ENCODE peak calls at places on chromosomes 12 and 14, in nine cellular contexts. F is neural progenitor cell; G is psoas muscle; P is body of pancreas; U is H1; Y is HL-60; W is RWPE2; K is uterus; R is CD8-positive, alpha-beta T cell. J is an unnamed sample.

GRCh38 chr14:64737391-64738305 is 33.4 kb downstream of the PLEKHG3 start:
- DNase-seq in F (no peak), G (no peak), P (no peak), U (no peak), Y (no peak), W (peak), K (no peak), R (no peak), J (no peak)

GRCh38 chr12:108729612-108730336 is 1.5 kb downstream of the CORO1C start:
- DNase-seq in F (no peak), G (no peak), P (no peak), U (no peak), Y (no peak), W (no peak), K (no peak), R (no peak), J (no peak)

GRCh38 chr12:52280796-52281560 is 6.5 kb downstream of the KRT86 start:
- DNase-seq in F (no peak), G (peak), P (peak), U (no peak), Y (no peak), W (peak), K (peak), R (no peak), J (peak)

GRCh38 chr14:103510311-103511021 is 12.2 kb downstream of the CKB start:
- DNase-seq in F (no peak), G (peak), P (no peak), U (no peak), Y (no peak), W (peak), K (no peak), R (no peak), J (no peak)

GRCh38 chr14:50109342-50109741 is 7.0 kb downstream of the VCPKMT start:
- DNase-seq in F (no peak), G (no peak), P (no peak), U (no peak), Y (no peak), W (no peak), K (no peak), R (no peak), J (no peak)

GRCh38 chr12:110247340-110248095 is 33.5 kb upstream of the ATP2A2 start:
- DNase-seq in F (no peak), G (peak), P (peak), U (no peak), Y (no peak), W (peak), K (no peak), R (no peak), J (peak)

GRCh38 chr14:92726933-92727262 is 21.5 kb downstream of the LGMN start:
- DNase-seq in F (no peak), G (no peak), P (no peak), U (no peak), Y (no peak), W (no peak), K (no peak), R (no peak), J (no peak)

GRCh38 chr12:130859128-130859527 is 12.7 kb upstream of the RAN start:
- DNase-seq in F (no peak), G (no peak), P (no peak), U (no peak), Y (no peak), W (no peak), K (no peak), R (no peak), J (no peak)

GRCh38 chr12:81502912-81503695 is 256.0 kb downstream of the PPFIA2 start:
- DNase-seq in F (no peak), G (no peak), P (no peak), U (no peak), Y (no peak), W (no peak), K (no peak), R (no peak), J (no peak)

GRCh38 chr12:120598674-120599463 is 17.7 kb upstream of the POP5 start:
- DNase-seq in F (no peak), G (no peak), P (no peak), U (no peak), Y (peak), W (no peak), K (no peak), R (no peak), J (peak)

GRCh38 chr12:65188179-65188709 is 18.9 kb downstream of the LEMD3 start:
- DNase-seq in F (no peak), G (no peak), P (no peak), U (no peak), Y (no peak), W (no peak), K (no peak), R (no peak), J (no peak)

GRCh38 chr14:77052281-77053044 is 24.0 kb upstream of the IRF2BPL start:
- DNase-seq in F (no peak), G (peak), P (peak), U (no peak), Y (no peak), W (no peak), K (no peak), R (no peak), J (no peak)

GRCh38 chr14:55352201-55352600 is 59.4 kb downstream of the ATG14 start:
- DNase-seq in F (no peak), G (no peak), P (no peak), U (peak), Y (no peak), W (no peak), K (no peak), R (no peak), J (no peak)

GRCh38 chr14:46840971-46841729 is 189.6 kb upstream of the RPL10L start:
- DNase-seq in F (no peak), G (no peak), P (no peak), U (no peak), Y (no peak), W (no peak), K (no peak), R (no peak), J (no peak)

GRCh38 chr12:62767946-62768345 is 167.0 kb downstream of the PPM1H start:
- DNase-seq in F (no peak), G (no peak), P (no peak), U (no peak), Y (no peak), W (no peak), K (no peak), R (no peak), J (no peak)

GRCh38 chr14:58808828-58809227 is 171.1 kb downstream of the DACT1 start:
- DNase-seq in F (no peak), G (no peak), P (no peak), U (no peak), Y (no peak), W (no peak), K (no peak), R (no peak), J (peak)

GRCh38 chr12:129300011-129300410 is 446.7 kb downstream of the GLT1D1 start:
- DNase-seq in F (no peak), G (no peak), P (no peak), U (no peak), Y (no peak), W (no peak), K (no peak), R (no peak), J (no peak)

GRCh38 chr12:89863332-89863938 is 154.8 kb upstream of the ATP2B1 start:
- DNase-seq in F (no peak), G (no peak), P (no peak), U (no peak), Y (no peak), W (no peak), K (no peak), R (peak), J (no peak)

GRCh38 chr12:130634866-130635265 is 81.2 kb downstream of the RIMBP2 start:
- DNase-seq in F (no peak), G (no peak), P (no peak), U (no peak), Y (no peak), W (no peak), K (no peak), R (no peak), J (no peak)

GRCh38 chr14:103862393-103862782 is 15.0 kb upstream of the PPP1R13B start:
- DNase-seq in F (no peak), G (no peak), P (no peak), U (no peak), Y (no peak), W (no peak), K (no peak), R (no peak), J (no peak)

GRCh38 chr14:105203057-105203494 is 22.0 kb upstream of the NUDT14 start:
- DNase-seq in F (peak), G (peak), P (peak), U (peak), Y (peak), W (no peak), K (peak), R (peak), J (peak)

GRCh38 chr12:80504389-80505153 is 60.5 kb downstream of the PTPRQ start:
- DNase-seq in F (no peak), G (no peak), P (no peak), U (no peak), Y (no peak), W (no peak), K (no peak), R (no peak), J (no peak)

GRCh38 chr12:24034160-24034559 is 84.7 kb upstream of the SOX5 start:
- DNase-seq in F (peak), G (no peak), P (no peak), U (no peak), Y (no peak), W (no peak), K (no peak), R (no peak), J (no peak)

GRCh38 chr14:71358209-71358931 is 451.1 kb downstream of the PCNX1 start:
- DNase-seq in F (no peak), G (no peak), P (no peak), U (no peak), Y (no peak), W (no peak), K (no peak), R (no peak), J (no peak)

GRCh38 chr12:124713436-124714082 is 146.1 kb upstream of the NCOR2 start:
- DNase-seq in F (peak), G (no peak), P (no peak), U (no peak), Y (no peak), W (no peak), K (no peak), R (peak), J (no peak)

GRCh38 chr12:128606538-128606937 is 217.2 kb downstream of the SLC15A4 start:
- DNase-seq in F (no peak), G (no peak), P (no peak), U (no peak), Y (no peak), W (no peak), K (no peak), R (no peak), J (no peak)

GRCh38 chr14:55707365-55707804 is 127.4 kb downstream of the KTN1 start:
- DNase-seq in F (peak), G (no peak), P (no peak), U (no peak), Y (peak), W (no peak), K (no peak), R (no peak), J (no peak)

GRCh38 chr12:65420941-65421340 is 142.5 kb downstream of the MSRB3 start:
- DNase-seq in F (no peak), G (no peak), P (no peak), U (no peak), Y (no peak), W (no peak), K (no peak), R (no peak), J (no peak)

GRCh38 chr14:92686763-92687427 is 61.5 kb downstream of the LGMN start:
- DNase-seq in F (peak), G (peak), P (peak), U (peak), Y (no peak), W (no peak), K (peak), R (peak), J (peak)

GRCh38 chr12:108511633-108512540 is 3.2 kb upstream of the FICD start:
- DNase-seq in F (peak), G (peak), P (peak), U (peak), Y (peak), W (no peak), K (peak), R (peak), J (peak)

GRCh38 chr12:91327889-91328288 is 145.3 kb upstream of the DCN start:
- DNase-seq in F (no peak), G (no peak), P (no peak), U (no peak), Y (no peak), W (no peak), K (no peak), R (no peak), J (no peak)

GRCh38 chr14:89352976-89353817 is 63.8 kb downstream of the FOXN3 start:
- DNase-seq in F (no peak), G (no peak), P (no peak), U (no peak), Y (no peak), W (no peak), K (no peak), R (no peak), J (no peak)

GRCh38 chr14:23034498-23035302 is at the start of gene PSMB5:
- DNase-seq in F (peak), G (peak), P (peak), U (peak), Y (peak), W (peak), K (peak), R (peak), J (peak)

GRCh38 chr12:90854136-90854689 is 100.8 kb downstream of the CCER1 start:
- DNase-seq in F (peak), G (no peak), P (no peak), U (no peak), Y (peak), W (no peak), K (no peak), R (no peak), J (peak)

GRCh38 chr12:34404377-34405285 is 382.3 kb downstream of the ALG10 start:
- DNase-seq in F (no peak), G (peak), P (no peak), U (peak), Y (no peak), W (peak), K (peak), R (peak), J (no peak)

GRCh38 chr14:32846821-32847220 is 91.9 kb upstream of the NPAS3 start:
- DNase-seq in F (no peak), G (no peak), P (no peak), U (no peak), Y (no peak), W (no peak), K (no peak), R (no peak), J (no peak)

GRCh38 chr12:14833336-14833735 is 10.0 kb downstream of the ART4 start:
- DNase-seq in F (no peak), G (no peak), P (no peak), U (no peak), Y (no peak), W (no peak), K (no peak), R (no peak), J (no peak)

GRCh38 chr12:57368349-57369095 is 62.3 kb downstream of the R3HDM2 start:
- DNase-seq in F (no peak), G (no peak), P (no peak), U (no peak), Y (no peak), W (no peak), K (no peak), R (no peak), J (peak)

GRCh38 chr14:104051092-104051813 is 34.2 kb upstream of the ASPG start:
- DNase-seq in F (no peak), G (no peak), P (no peak), U (no peak), Y (no peak), W (no peak), K (no peak), R (no peak), J (no peak)

DNA sequence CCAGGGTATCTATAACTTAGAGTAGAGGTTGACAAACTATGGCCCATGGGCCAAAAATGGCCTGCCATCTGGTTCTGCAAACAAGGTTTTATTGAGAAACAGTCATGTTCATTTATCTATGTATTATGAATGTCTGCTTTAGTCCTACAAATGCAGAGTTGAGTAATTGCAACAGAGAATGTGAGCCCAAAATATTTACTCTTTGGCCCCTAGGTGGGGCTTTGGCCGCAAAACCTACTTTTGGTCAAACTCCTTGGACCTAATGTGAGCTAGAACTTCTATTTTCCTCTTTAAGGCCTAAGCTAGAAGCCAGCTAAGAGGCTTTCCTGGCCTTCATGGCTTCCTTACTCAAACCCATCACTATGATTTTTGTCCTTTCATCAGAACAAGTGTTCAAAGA is 379.1 kb downstream of the NELL2 start:
- DNase-seq in F (peak), G (no peak), P (no peak), U (no peak), Y (no peak), W (no peak), K (no peak), R (no peak), J (no peak)
- TF ChIP-seq CTCF in F (peak), G (no peak), P (no peak), U (peak), Y (no peak), W (peak), K (no peak), R (no peak), J (no peak)

GRCh38 chr14:61408498-61408897 is 87.1 kb downstream of the PRKCH start:
- DNase-seq in F (no peak), G (no peak), P (no peak), U (no peak), Y (no peak), W (no peak), K (no peak), R (no peak), J (no peak)
- TF ChIP-seq CTCF in F (no peak), G (no peak), P (no peak), U (no peak), Y (no peak), W (no peak), K (no peak), R (no peak), J (no peak)

GRCh38 chr14:40308240-40308639 is 876.0 kb upstream of the FBXO33 start:
- DNase-seq in F (no peak), G (no peak), P (no peak), U (no peak), Y (no peak), W (no peak), K (no peak), R (no peak), J (no peak)
- TF ChIP-seq CTCF in F (no peak), G (no peak), P (no peak), U (no peak), Y (no peak), W (no peak), K (no peak), R (no peak), J (no peak)

GRCh38 chr12:93896427-93896826 is 219.3 kb downstream of the CRADD start:
- DNase-seq in F (peak), G (no peak), P (no peak), U (no peak), Y (no peak), W (no peak), K (no peak), R (no peak), J (no peak)

GRCh38 chr12:93894391-93895095 is 217.4 kb downstream of the CRADD start:
- DNase-seq in F (no peak), G (peak), P (peak), U (peak), Y (peak), W (no peak), K (peak), R (no peak), J (no peak)

GRCh38 chr12:93896962-93897361 is 219.8 kb downstream of the CRADD start:
- DNase-seq in F (no peak), G (no peak), P (no peak), U (peak), Y (no peak), W (no peak), K (no peak), R (no peak), J (no peak)

GRCh38 chr12:93892431-93893210 is 215.4 kb downstream of the CRADD start:
- DNase-seq in F (peak), G (no peak), P (no peak), U (no peak), Y (no peak), W (no peak), K (no peak), R (no peak), J (no peak)

GRCh38 chr12:93895096-93895460 is 217.9 kb downstream of the CRADD start:
- DNase-seq in F (no peak), G (no peak), P (no peak), U (peak), Y (no peak), W (no peak), K (no peak), R (no peak), J (no peak)
- TF ChIP-seq CTCF in F (peak), G (no peak), P (no peak), U (peak), Y (no peak), W (no peak), K (no peak), R (no peak), J (no peak)

GRCh38 chr12:68109001-68109400 is 50.5 kb downstream of the IFNG start:
- DNase-seq in F (no peak), G (no peak), P (no peak), U (no peak), Y (no peak), W (no peak), K (no peak), R (no peak), J (no peak)

GRCh38 chr12:68118096-68118755 is 41.3 kb downstream of the IFNG start:
- DNase-seq in F (no peak), G (no peak), P (no peak), U (peak), Y (no peak), W (no peak), K (no peak), R (no peak), J (no peak)

GRCh38 chr12:68111995-68112394 is 47.5 kb downstream of the IFNG start:
- DNase-seq in F (no peak), G (no peak), P (no peak), U (no peak), Y (no peak), W (no peak), K (no peak), R (no peak), J (no peak)

GRCh38 chr12:68109444-68110217 is 49.9 kb downstream of the IFNG start:
- DNase-seq in F (no peak), G (no peak), P (no peak), U (no peak), Y (no peak), W (no peak), K (no peak), R (no peak), J (no peak)

DNA sequence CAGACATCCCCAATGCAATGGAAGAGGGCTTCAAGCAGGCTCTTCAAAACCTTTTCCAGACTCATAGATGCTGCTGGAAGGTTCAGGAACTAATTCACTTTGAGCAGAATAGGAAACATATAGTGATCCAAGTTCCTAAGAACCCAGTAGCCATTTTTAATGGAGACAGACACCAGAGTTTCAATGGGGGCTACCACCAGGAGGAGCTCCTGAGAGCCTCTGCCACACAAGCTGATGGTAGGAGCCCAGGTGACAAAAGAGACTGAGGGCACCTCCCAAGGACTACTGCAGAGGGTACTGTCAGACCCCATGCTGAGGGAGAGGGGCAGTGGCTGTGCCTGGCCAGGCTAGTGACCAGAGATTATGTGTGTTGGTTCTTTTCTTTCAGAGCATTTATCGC is 45.9 kb downstream of the IFNG start:
- DNase-seq in F (peak), G (no peak), P (no peak), U (peak), Y (peak), W (no peak), K (no peak), R (peak), J (peak)
- TF ChIP-seq CTCF in F (peak), G (no peak), P (no peak), U (peak), Y (no peak), W (peak), K (no peak), R (peak), J (peak)

J was measured in Calu3.